ENCODE peak calls at places on chromosomes 2 and 18, in four cellular contexts. U is psoas muscle, K is heart right ventricle, E is cardiac muscle cell. D is an unnamed sample. For H3K4me1, the result is how much of the 10 kb centered on the place peaks cover.

GRCh38 chr2:12797815-12798214 is 81.1 kb downstream of the TRIB2 start:
- DNase-seq in U (no peak), K (no peak), E (peak), D (no peak)

GRCh38 chr2:8238521-8239230 is 443.2 kb upstream of the ID2 start:
- DNase-seq in U (peak), K (no peak), E (no peak), D (no peak)

GRCh38 chr2:29063646-29064372 is 10.5 kb downstream of the PCARE start:
- DNase-seq in U (no peak), K (no peak), E (peak), D (peak)

GRCh38 chr2:215441560-215442391 is 5.9 kb upstream of the FN1 start:
- DNase-seq in U (no peak), K (no peak), E (no peak), D (peak)

GRCh38 chr2:62663920-62664319 is 41.6 kb upstream of the EHBP1 start:
- DNase-seq in U (no peak), K (no peak), E (no peak), D (no peak)

GRCh38 chr2:64019083-64019974 is at the start of gene VPS54:
- DNase-seq in U (peak), K (peak), E (peak), D (peak)

GRCh38 chr2:7427293-7428060 is 510.3 kb downstream of the RNF144A start:
- DNase-seq in U (no peak), K (peak), E (peak), D (peak)

GRCh38 chr2:223314831-223315230 is 262.8 kb downstream of the KCNE4 start:
- DNase-seq in U (no peak), K (no peak), E (no peak), D (no peak)

GRCh38 chr2:12791906-12792305 is 75.2 kb downstream of the TRIB2 start:
- DNase-seq in U (no peak), K (no peak), E (no peak), D (no peak)

GRCh38 chr2:205924676-205925075 is 161.3 kb downstream of the INO80D start:
- DNase-seq in U (no peak), K (no peak), E (no peak), D (no peak)

GRCh38 chr2:38652431-38653273 is 13.3 kb upstream of the GALM start:
- DNase-seq in U (no peak), K (no peak), E (no peak), D (peak)

GRCh38 chr2:200787351-200788128 is 24.2 kb upstream of the BZW1 start:
- DNase-seq in U (no peak), K (no peak), E (peak), D (peak)

GRCh38 chr2:185279999-185280398 is 458.6 kb upstream of the FSIP2 start:
- DNase-seq in U (no peak), K (no peak), E (peak), D (no peak)

GRCh38 chr2:240224676-240225075 is 84.2 kb upstream of the OTOS start:
- DNase-seq in U (no peak), K (peak), E (peak), D (peak)

GRCh38 chr2:16392647-16393482 is 272.8 kb downstream of the CYRIA start:
- DNase-seq in U (no peak), K (no peak), E (no peak), D (no peak)

GRCh38 chr2:11647834-11648600 is 22.0 kb downstream of the NTSR2 start:
- DNase-seq in U (no peak), K (no peak), E (peak), D (no peak)

GRCh38 chr2:54894467-54894866 is 155.8 kb downstream of the RTN4 start:
- DNase-seq in U (no peak), K (no peak), E (peak), D (no peak)

GRCh38 chr2:167069855-167070254 is 181.6 kb downstream of the XIRP2 start:
- DNase-seq in U (no peak), K (no peak), E (no peak), D (no peak)

GRCh38 chr18:76476665-76477561 is 18.1 kb downstream of the ZNF516 start:
- DNase-seq in U (no peak), K (no peak), E (peak), D (peak)

GRCh38 chr2:187549951-187550555 is 4.2 kb downstream of the TFPI start:
- DNase-seq in U (no peak), K (no peak), E (no peak), D (no peak)

GRCh38 chr2:179703702-179704101 is 157.7 kb downstream of the ZNF385B start:
- DNase-seq in U (no peak), K (no peak), E (no peak), D (no peak)

GRCh38 chr2:117814417-117815264 is at the start of gene DDX18:
- DNase-seq in U (peak), K (peak), E (peak), D (peak)

GRCh38 chr18:2907459-2908145 is 60.8 kb downstream of the EMILIN2 start:
- DNase-seq in U (no peak), K (no peak), E (no peak), D (no peak)

GRCh38 chr2:1632006-1632348 is 112.3 kb downstream of the PXDN start:
- DNase-seq in U (no peak), K (no peak), E (no peak), D (no peak)

GRCh38 chr2:135547311-135547710 is 16.0 kb downstream of the R3HDM1 start:
- DNase-seq in U (no peak), K (no peak), E (no peak), D (no peak)

GRCh38 chr2:67255933-67256615 is 141.1 kb upstream of the ETAA1 start:
- DNase-seq in U (no peak), K (no peak), E (peak), D (no peak)

GRCh38 chr2:124347209-124347608 is 322.1 kb downstream of the CNTNAP5 start:
- DNase-seq in U (no peak), K (no peak), E (no peak), D (no peak)

GRCh38 chr2:120765911-120766757 is 30.5 kb downstream of the GLI2 start:
- DNase-seq in U (peak), K (peak), E (peak), D (peak)

GRCh38 chr2:174008720-174009119 is 43.5 kb upstream of the SP3 start:
- DNase-seq in U (no peak), K (no peak), E (no peak), D (no peak)

GRCh38 chr2:174011796-174012195 is 46.6 kb upstream of the SP3 start:
- DNase-seq in U (no peak), K (no peak), E (no peak), D (no peak)

GRCh38 chr2:174007010-174007409 is 41.8 kb upstream of the SP3 start:
- DNase-seq in U (no peak), K (no peak), E (no peak), D (no peak)

GRCh38 chr2:174012347-174013309 is 47.5 kb upstream of the SP3 start:
- DNase-seq in U (peak), K (peak), E (peak), D (peak)

GRCh38 chr2:174009488-174010223 is 44.5 kb upstream of the SP3 start:
- DNase-seq in U (no peak), K (no peak), E (no peak), D (peak)
- H3K4me1 ChIP-seq in U (under half), K (half or more), E (under half), D (under half)

DNA sequence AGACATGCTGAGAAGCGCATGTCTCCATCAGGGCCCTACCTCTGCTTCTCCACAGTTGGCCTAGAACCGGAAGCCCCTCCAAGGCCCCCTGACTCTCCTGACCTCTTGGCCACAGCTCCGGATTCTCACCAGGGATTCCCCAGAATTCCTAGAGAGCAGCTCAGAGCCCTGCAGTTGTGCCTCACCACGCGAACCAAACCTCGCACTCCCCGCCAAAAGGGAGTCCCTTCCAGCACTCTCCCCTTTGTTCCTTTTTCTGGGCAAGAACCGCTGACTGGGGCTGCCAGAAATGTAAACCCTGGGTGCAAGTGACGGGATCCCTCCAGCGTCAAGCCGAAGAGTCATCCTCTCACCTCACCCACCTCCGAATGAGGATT is 36.7 kb downstream of the AFF3 start:
- DNase-seq in U (no peak), K (no peak), E (no peak), D (no peak)
- H3K4me1 ChIP-seq in U (under half), K (under half), E (under half), D (under half)

GRCh38 chr2:96760036-96760985 is at the start of gene CNNM4:
- DNase-seq in U (peak), K (peak), E (peak), D (peak)

GRCh38 chr2:96759548-96759947 is 1.2 kb upstream of the CNNM4 start:
- DNase-seq in U (no peak), K (no peak), E (no peak), D (no peak)

GRCh38 chr2:96762529-96763253 is 2.0 kb downstream of the CNNM4 start:
- DNase-seq in U (no peak), K (no peak), E (peak), D (no peak)

GRCh38 chr2:96758987-96759386 is 1.7 kb upstream of the CNNM4 start:
- DNase-seq in U (no peak), K (no peak), E (no peak), D (no peak)

DNA sequence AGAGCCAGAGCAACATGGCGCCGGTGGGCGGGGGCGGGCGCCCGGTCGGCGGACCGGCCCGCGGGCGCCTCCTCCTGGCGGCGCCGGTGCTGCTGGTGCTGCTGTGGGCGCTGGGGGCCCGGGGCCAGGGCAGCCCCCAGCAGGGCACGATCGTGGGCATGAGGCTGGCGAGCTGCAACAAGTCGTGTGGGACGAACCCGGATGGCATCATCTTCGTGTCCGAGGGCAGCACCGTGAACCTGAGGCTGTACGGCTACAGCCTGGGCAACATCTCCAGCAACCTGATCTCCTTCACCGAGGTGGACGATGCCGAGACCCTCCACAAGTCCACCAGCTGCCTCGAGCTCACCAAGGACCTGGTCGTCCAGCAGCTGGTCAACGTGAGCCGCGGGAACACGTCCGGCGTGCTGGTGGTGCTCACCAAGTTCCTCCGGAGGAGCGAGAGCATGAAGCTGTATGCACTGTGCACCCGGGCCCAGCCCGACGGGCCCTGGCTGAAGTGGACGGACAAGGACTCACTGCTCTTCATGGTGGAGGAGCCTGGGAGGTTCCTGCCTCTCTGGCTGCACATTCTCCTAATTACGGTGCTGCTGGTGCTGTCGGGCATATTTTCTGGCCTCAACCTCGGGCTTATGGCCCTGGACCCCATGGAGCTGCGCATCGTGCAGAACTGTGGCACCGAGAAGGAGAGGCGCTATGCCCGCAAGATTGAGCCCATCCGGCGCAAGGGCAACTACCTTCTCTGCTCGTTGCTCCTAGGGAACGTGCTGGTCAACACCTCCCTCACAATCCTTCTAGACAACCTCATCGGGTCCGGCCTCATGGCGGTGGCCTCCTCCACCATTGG is 507 bp downstream of the CNNM4 start:
- DNase-seq in U (no peak), K (no peak), E (peak), D (peak)
- H3K4me1 ChIP-seq in U (under half), K (under half), E (under half), D (under half)

DNA sequence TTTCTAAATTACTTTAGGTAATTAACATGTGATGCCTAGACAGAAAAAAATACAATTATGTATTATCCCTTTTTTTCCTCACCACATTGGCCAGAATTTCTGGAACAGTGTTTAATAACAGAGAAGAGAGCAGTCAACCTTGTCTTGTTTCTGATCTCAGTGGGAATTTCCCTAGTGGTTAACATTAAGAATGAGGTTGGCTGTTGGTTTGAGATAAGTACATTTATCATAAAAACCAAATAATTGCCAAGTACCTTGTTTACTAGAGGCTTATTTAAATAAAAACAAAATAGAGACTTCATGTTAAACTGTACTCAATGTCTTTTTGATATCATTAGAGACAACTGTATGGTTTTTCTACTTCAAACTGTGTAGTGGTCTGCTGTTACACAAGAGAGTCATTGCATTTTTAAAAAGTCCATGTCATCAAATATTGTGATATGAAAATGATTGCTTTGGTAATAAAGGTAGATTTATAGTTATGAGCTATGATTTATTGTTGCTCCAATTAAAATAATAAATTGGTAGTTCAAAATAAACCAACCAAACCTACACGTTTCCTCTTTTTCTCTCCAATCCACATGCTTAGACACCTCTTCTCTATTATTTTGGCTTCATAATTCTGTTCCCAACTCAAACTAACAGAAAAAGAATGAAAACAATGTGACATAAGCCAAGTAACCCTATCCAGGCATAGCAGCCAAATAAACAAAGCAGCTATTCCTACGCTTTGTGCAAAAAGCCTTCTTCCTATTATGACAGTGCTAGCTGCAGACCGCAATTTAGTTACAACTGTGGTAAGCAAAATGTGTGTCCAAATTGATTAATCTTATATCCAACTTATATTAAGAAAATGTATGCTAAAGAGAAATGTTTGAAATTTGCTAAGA is 20.9 kb upstream of the TANK start:
- DNase-seq in U (no peak), K (no peak), E (peak), D (peak)
- H3K4me1 ChIP-seq in U (under half), K (half or more), E (under half), D (under half)

GRCh38 chr2:207135801-207136457 is 29.8 kb downstream of the KLF7 start:
- DNase-seq in U (no peak), K (no peak), E (no peak), D (peak)

GRCh38 chr2:207137922-207138321 is 27.8 kb downstream of the KLF7 start:
- DNase-seq in U (no peak), K (no peak), E (no peak), D (no peak)

GRCh38 chr2:207138573-207139297 is 27.0 kb downstream of the KLF7 start:
- DNase-seq in U (no peak), K (no peak), E (no peak), D (no peak)

GRCh38 chr2:207135340-207135739 is 30.4 kb downstream of the KLF7 start:
- DNase-seq in U (no peak), K (no peak), E (peak), D (no peak)

DNA sequence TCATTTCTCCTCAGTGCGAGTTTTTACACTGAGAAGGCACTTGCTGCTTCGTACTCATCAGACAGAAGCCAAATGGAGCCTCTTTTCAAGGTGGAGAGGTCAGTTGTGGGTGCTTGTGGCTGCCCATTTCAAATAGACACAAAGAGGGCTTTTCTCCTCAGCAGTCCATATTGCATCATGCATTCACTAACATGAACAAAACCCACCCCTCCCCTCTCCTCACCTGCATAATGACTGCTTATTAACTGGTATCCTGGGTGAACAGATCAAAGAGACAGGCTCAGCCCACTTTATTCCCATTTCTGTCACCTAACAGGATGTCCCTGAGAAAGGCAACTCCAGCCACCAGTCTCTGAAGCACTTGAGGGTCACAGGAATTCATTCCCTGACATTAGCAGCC is 28.9 kb downstream of the KLF7 start:
- DNase-seq in U (no peak), K (no peak), E (no peak), D (no peak)
- H3K4me1 ChIP-seq in U (under half), K (half or more), E (under half), D (under half)

D was measured in osteoblast.